ENCODE peak calls at places on chromosome 18, in five cellular contexts. H is lung, D is nephron progenitor cell, N is body of pancreas, Q is neural crest cell. P is an unnamed sample.

GRCh38 chr18:76489081-76489480 is 6.0 kb downstream of the ZNF516 start:
- DNase-seq in H (no peak), D (no peak), N (no peak), Q (no peak), P (no peak)

GRCh38 chr18:59629894-59630293 is 67.3 kb downstream of the CCBE1 start:
- DNase-seq in H (no peak), D (peak; percentile 56), N (peak; percentile 13), Q (no peak), P (no peak)

GRCh38 chr18:57538614-57539013 is 47.9 kb downstream of the FECH start:
- DNase-seq in H (no peak), D (no peak), N (no peak), Q (no peak), P (peak; percentile 32)

GRCh38 chr18:6313427-6313826 is 101.3 kb downstream of the L3MBTL4 start:
- DNase-seq in H (no peak), D (no peak), N (no peak), Q (no peak), P (no peak)

GRCh38 chr18:22504665-22505064 is 87.0 kb upstream of the CTAGE1 start:
- DNase-seq in H (no peak), D (no peak), N (no peak), Q (no peak), P (no peak)

GRCh38 chr18:72555983-72556382 is 11.8 kb upstream of the CBLN2 start:
- DNase-seq in H (no peak), D (no peak), N (no peak), Q (no peak), P (no peak)

GRCh38 chr18:23703057-23703986 is 14.1 kb downstream of the LAMA3 start:
- DNase-seq in H (no peak), D (no peak), N (no peak), Q (no peak), P (no peak)

GRCh38 chr18:32093523-32093922 is 1.8 kb downstream of the RNF138 start:
- DNase-seq in H (no peak), D (no peak), N (no peak), Q (no peak), P (no peak)

GRCh38 chr18:24560511-24560981 is 100.1 kb downstream of the HRH4 start:
- DNase-seq in H (peak; percentile 42), D (peak; percentile 31), N (no peak), Q (no peak), P (no peak)

GRCh38 chr18:48974304-48975220 is 23.8 kb upstream of the SMAD7 start:
- DNase-seq in H (no peak), D (peak; percentile 53), N (no peak), Q (no peak), P (no peak)

GRCh38 chr18:2983296-2983695 is 29.6 kb downstream of the LPIN2 start:
- DNase-seq in H (no peak), D (no peak), N (no peak), Q (no peak), P (no peak)

GRCh38 chr18:76139844-76140243 is 355.2 kb downstream of the ZNF516 start:
- DNase-seq in H (no peak), D (no peak), N (no peak), Q (no peak), P (peak; percentile 68)

GRCh38 chr18:36757081-36757480 is 71.7 kb downstream of the TPGS2 start:
- DNase-seq in H (no peak), D (no peak), N (no peak), Q (no peak), P (no peak)

GRCh38 chr18:77101410-77102245 is 31.0 kb downstream of the MBP start:
- DNase-seq in H (peak; percentile 79), D (no peak), N (peak; percentile 51), Q (no peak), P (no peak)

GRCh38 chr18:9475643-9476580 is 599 bp downstream of the RALBP1 start:
- DNase-seq in H (no peak), D (no peak), N (no peak), Q (no peak), P (no peak)

GRCh38 chr18:36867056-36867455 is 38.1 kb downstream of the KIAA1328 start:
- DNase-seq in H (no peak), D (no peak), N (no peak), Q (no peak), P (no peak)

GRCh38 chr18:80234398-80234797 is 12.9 kb downstream of the PARD6G start:
- DNase-seq in H (no peak), D (no peak), N (no peak), Q (no peak), P (no peak)

GRCh38 chr18:54787616-54788015 is 40.7 kb upstream of the RAB27B start:
- DNase-seq in H (no peak), D (no peak), N (no peak), Q (no peak), P (no peak)

GRCh38 chr18:4599312-4599711 is 144.2 kb upstream of the DLGAP1 start:
- DNase-seq in H (no peak), D (peak; percentile 9), N (no peak), Q (no peak), P (no peak)

GRCh38 chr18:4605222-4605621 is 150.1 kb upstream of the DLGAP1 start:
- DNase-seq in H (no peak), D (peak; percentile 42), N (no peak), Q (no peak), P (no peak)

GRCh38 chr18:4603955-4604354 is 148.8 kb upstream of the DLGAP1 start:
- DNase-seq in H (no peak), D (no peak), N (no peak), Q (no peak), P (no peak)
- TF ChIP-seq CTCF in H (no peak), D (no peak), N (no peak), Q (no peak), P (no peak)

GRCh38 chr18:20971886-20972267 is 139.7 kb downstream of the ROCK1 start:
- DNase-seq in H (no peak), D (no peak), N (no peak), Q (no peak), P (no peak)
- TF ChIP-seq CTCF in H (no peak), D (peak; percentile 42), N (peak; percentile 31), Q (peak; percentile 64), P (peak; percentile 58)

DNA sequence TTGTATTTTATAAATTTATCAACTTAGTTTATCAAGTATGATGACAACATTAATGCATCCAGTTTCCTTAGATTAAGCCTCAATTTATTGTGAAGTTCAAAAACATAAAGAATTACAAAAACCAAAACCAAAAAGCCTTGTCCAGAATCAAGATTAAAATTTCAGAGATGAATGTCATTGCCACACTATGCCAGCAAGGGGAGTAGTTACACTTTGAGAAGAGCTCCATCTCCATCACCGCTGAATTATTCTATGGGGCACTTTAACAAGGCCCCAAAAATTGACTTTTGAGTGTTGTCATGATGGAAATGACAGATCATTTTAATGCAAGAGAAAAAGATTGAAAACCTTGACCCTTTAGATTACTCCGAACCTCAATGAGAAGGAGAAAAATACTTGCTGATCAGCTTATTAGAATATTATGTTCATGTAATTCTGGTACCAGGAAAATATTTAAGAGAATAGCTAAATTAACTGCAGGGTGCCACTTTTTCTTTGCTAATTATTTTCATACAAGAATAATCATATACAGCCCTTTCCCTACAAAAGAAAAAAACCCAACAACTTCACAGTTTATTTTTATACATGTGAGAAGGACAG is 152.5 kb upstream of the AQP4 start:
- DNase-seq in H (no peak), D (peak; percentile 10), N (no peak), Q (no peak), P (no peak)
- TF ChIP-seq CTCF in H (no peak), D (peak; percentile 69), N (peak; percentile 72), Q (peak; percentile 79), P (peak; percentile 84)

GRCh38 chr18:7808992-7809391 is 241.9 kb downstream of the PTPRM start:
- DNase-seq in H (no peak), D (no peak), N (no peak), Q (no peak), P (no peak)
- TF ChIP-seq CTCF in H (no peak), D (no peak), N (no peak), Q (no peak), P (no peak)

GRCh38 chr18:34866310-34866709 is 156.2 kb downstream of the DTNA start:
- DNase-seq in H (no peak), D (no peak), N (no peak), Q (no peak), P (no peak)

GRCh38 chr18:34867520-34867919 is 157.4 kb downstream of the DTNA start:
- DNase-seq in H (no peak), D (peak; percentile 54), N (no peak), Q (peak; percentile 10), P (no peak)

GRCh38 chr18:34864836-34865497 is 154.9 kb downstream of the DTNA start:
- DNase-seq in H (no peak), D (no peak), N (no peak), Q (no peak), P (no peak)

GRCh38 chr18:34870916-34871315 is 160.8 kb downstream of the DTNA start:
- DNase-seq in H (no peak), D (peak; percentile 42), N (no peak), Q (no peak), P (no peak)

GRCh38 chr18:34866739-34867138 is 156.6 kb downstream of the DTNA start:
- DNase-seq in H (no peak), D (no peak), N (no peak), Q (no peak), P (no peak)
- TF ChIP-seq CTCF in H (no peak), D (peak; percentile 60), N (no peak), Q (peak; percentile 70), P (peak; percentile 69)

GRCh38 chr18:13019301-13019700 is 28.1 kb downstream of the CEP192 start:
- DNase-seq in H (no peak), D (no peak), N (no peak), Q (no peak), P (no peak)

GRCh38 chr18:13025233-13025632 is 34.1 kb downstream of the CEP192 start:
- DNase-seq in H (no peak), D (no peak), N (no peak), Q (no peak), P (no peak)

GRCh38 chr18:13026583-13027270 is 35.6 kb downstream of the CEP192 start:
- DNase-seq in H (no peak), D (no peak), N (no peak), Q (no peak), P (no peak)

GRCh38 chr18:13018379-13018778 is 27.2 kb downstream of the CEP192 start:
- DNase-seq in H (no peak), D (no peak), N (no peak), Q (no peak), P (no peak)

GRCh38 chr18:13022644-13023043 is 31.5 kb downstream of the CEP192 start:
- DNase-seq in H (no peak), D (no peak), N (no peak), Q (no peak), P (no peak)
- TF ChIP-seq CTCF in H (no peak), D (no peak), N (no peak), Q (no peak), P (no peak)

GRCh38 chr18:50610349-50610748 is 50.5 kb downstream of the MAPK4 start:
- DNase-seq in H (no peak), D (no peak), N (no peak), Q (no peak), P (no peak)
- TF ChIP-seq CTCF in H (no peak), D (no peak), N (no peak), Q (no peak), P (no peak)

DNA sequence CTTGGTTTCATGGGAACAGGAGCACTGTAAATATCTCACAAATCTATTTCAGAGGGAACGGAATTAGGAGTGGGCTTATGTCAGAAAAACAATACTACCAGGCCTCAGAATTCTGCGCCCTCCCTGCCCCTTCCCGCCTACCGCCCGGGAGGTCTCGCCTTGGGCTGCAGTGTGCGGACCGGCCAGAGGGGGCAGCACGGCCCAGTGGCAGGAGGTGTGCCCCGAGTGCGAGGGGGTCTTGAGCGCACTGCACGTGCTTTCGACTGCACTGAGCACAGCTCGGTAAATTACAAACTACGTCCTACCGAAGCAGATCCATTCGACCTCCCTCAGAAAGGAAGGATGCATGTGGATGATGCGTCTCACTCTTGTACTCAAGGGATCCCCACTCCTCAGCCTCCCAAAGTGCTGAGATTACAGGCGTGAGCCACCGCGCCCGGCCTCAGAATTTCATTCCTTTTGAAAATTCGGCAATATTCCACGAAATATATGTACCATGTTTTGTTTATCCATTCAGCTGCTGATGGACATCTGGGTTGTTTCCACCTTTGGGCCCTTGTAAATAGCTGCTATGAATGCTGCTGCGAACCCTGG is 297.0 kb downstream of the BCL2 start:
- DNase-seq in H (no peak), D (peak; percentile 56), N (no peak), Q (peak; percentile 36), P (no peak)
- TF ChIP-seq CTCF in H (no peak), D (peak; percentile 58), N (peak; percentile 16), Q (peak; percentile 61), P (peak; percentile 55)

P was measured in osteocyte.